ENCODE peak calls at places on chromosomes 2 and 18, in four cellular contexts. G, V, C and T are unnamed samples.

GRCh38 chr2:30272761-30273573 is 41.6 kb downstream of the LBH start:
- DNase-seq in G (no peak), V (no peak), C (no peak), T (no peak)

GRCh38 chr2:127649100-127649611 is 3.2 kb downstream of the GPR17 start:
- DNase-seq in G (no peak), V (no peak), C (no peak), T (no peak)

GRCh38 chr2:118705032-118705431 is 142.4 kb downstream of the EN1 start:
- DNase-seq in G (no peak), V (no peak), C (no peak), T (no peak)

GRCh38 chr2:111694690-111695089 is 189.3 kb downstream of the ANAPC1 start:
- DNase-seq in G (no peak), V (no peak), C (no peak), T (no peak)

GRCh38 chr2:12070581-12070980 is 324.1 kb downstream of the LPIN1 start:
- DNase-seq in G (no peak), V (no peak), C (no peak), T (no peak)

GRCh38 chr2:63344575-63345284 is 243.5 kb downstream of the WDPCP start:
- DNase-seq in G (no peak), V (no peak), C (no peak), T (peak)

GRCh38 chr2:27721884-27722485 is 49.5 kb upstream of the MRPL33 start:
- DNase-seq in G (no peak), V (no peak), C (no peak), T (no peak)

GRCh38 chr2:204260162-204260877 is 285.0 kb upstream of the PARD3B start:
- DNase-seq in G (peak), V (peak), C (peak), T (no peak)

GRCh38 chr2:218896501-218897393 is 16.1 kb downstream of the WNT10A start:
- DNase-seq in G (no peak), V (peak), C (peak), T (peak)

GRCh38 chr18:76121049-76121448 is 374.0 kb downstream of the ZNF516 start:
- DNase-seq in G (no peak), V (no peak), C (no peak), T (no peak)
- TF ChIP-seq EGR1 in G (no peak), V (no peak), C (no peak), T (no peak)

DNA sequence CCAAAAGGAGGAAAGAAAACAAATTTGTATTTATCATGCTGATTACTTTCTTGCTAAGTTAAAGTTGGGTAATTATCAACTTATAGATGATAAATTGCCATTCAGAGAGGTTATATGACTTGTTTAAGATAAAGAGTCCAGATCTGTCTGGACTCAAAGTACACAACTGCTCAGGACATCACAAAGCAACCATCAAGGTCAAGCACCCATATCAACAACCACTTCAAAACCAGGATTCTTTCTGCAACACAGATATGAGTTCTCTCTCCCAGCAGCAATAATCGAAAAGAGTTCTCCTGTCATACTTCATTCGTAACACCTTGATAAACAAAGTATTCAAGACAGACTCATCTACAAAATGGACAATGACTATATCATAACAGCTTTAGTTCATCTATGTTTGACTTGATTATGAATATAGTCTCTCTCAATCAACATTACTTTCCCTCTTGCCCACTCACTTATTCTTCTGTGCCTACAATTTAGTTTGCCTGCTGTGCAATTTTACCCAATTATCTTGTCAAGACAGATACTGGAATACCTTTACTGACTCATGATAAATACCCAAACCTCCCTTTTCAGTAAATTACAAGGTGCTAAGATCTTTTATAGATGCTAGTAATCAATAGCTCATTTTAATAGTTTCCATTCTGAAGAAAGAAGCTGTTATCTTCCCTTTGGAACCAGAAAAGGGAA is 281.8 kb downstream of the NBAS start:
- DNase-seq in G (no peak), V (no peak), C (no peak), T (no peak)
- TF ChIP-seq EGR1 in G (no peak), V (no peak), C (no peak), T (no peak)

GRCh38 chr2:122639721-122640120 is 884.3 kb downstream of the TSN start:
- DNase-seq in G (no peak), V (no peak), C (no peak), T (no peak)

GRCh38 chr2:122634920-122635319 is 879.5 kb downstream of the TSN start:
- DNase-seq in G (no peak), V (no peak), C (no peak), T (no peak)

GRCh38 chr2:122635649-122636496 is 880.4 kb downstream of the TSN start:
- DNase-seq in G (no peak), V (no peak), C (no peak), T (no peak)

GRCh38 chr2:122643725-122644329 is 888.4 kb downstream of the TSN start:
- DNase-seq in G (no peak), V (no peak), C (no peak), T (no peak)

DNA sequence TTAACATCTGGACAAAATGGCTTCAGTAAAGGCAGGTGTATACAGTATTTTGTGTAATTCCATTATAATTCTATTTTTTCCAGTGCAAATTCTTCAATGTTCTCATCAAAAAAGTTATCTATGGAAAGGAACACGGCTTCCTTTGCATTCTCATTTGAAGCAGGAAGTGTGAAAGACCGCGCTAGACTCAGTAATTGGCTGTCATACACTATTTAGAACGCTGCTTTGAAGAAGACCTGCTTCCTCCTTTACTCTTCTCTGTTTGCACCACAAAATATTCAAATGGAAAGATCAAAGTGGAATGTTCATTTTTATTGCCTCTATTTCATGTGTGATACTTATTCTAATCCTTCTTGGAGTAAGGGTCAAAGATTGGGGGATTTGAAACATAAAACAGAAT is 883.7 kb downstream of the TSN start:
- DNase-seq in G (no peak), V (no peak), C (no peak), T (no peak)
- TF ChIP-seq EGR1 in G (no peak), V (no peak), C (no peak), T (no peak)

GRCh38 chr2:233460726-233461431 is 105.7 kb downstream of the USP40 start:
- DNase-seq in G (no peak), V (no peak), C (no peak), T (no peak)
- TF ChIP-seq EGR1 in G (no peak), V (no peak), C (no peak), T (no peak)

GRCh38 chr2:162688403-162688802 is 150.2 kb downstream of the KCNH7 start:
- DNase-seq in G (no peak), V (no peak), C (no peak), T (no peak)

DNA sequence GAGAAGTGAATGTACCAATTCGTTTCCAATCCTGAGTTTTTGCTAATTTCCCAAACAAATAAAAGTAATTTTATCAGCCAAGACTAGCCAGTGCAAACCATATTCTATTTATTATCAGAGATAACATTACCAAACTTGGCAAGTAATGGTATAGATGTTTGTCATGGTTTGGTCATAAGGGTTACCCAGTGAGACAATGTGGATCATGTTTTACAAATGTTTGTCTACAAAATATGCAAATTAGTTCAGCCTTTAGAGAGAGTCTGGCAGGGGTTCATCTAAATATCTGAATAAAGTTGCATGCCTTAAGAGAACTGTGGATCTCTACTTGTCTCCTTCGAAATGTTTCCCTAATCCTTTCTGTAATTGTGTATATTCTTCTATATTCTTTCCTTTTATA is 152.2 kb downstream of the KCNH7 start:
- DNase-seq in G (no peak), V (no peak), C (no peak), T (no peak)
- TF ChIP-seq EGR1 in G (no peak), V (no peak), C (no peak), T (no peak)

GRCh38 chr2:9334722-9335121 is 88.6 kb downstream of the ITGB1BP1 start:
- DNase-seq in G (no peak), V (no peak), C (no peak), T (no peak)

GRCh38 chr2:9336534-9337354 is 86.6 kb downstream of the ITGB1BP1 start:
- DNase-seq in G (no peak), V (peak), C (no peak), T (no peak)

GRCh38 chr2:9335322-9335754 is 88.0 kb downstream of the ITGB1BP1 start:
- DNase-seq in G (no peak), V (no peak), C (no peak), T (no peak)

GRCh38 chr2:9336209-9336533 is 87.2 kb downstream of the ITGB1BP1 start:
- DNase-seq in G (no peak), V (no peak), C (no peak), T (peak)

DNA sequence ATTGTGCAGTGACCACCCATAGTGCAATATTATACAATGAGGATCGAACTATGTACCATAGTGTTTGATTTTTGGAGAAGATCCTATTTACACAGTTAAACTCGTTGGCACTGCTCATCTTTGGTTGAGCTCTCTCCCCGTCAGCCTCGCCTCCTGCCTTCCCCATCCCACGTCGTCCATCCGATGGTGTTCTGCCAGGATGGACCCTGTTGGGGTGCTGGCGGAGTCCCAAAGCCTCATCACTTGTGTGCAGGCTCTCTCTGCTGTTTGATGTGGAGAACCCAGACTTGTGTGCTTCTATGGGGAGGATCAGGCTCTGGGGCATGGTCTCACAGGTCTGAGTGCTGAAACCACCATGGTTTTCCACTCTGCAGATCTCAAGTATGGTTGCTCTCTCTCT is 85.4 kb downstream of the ITGB1BP1 start:
- DNase-seq in G (no peak), V (no peak), C (no peak), T (no peak)
- TF ChIP-seq EGR1 in G (no peak), V (no peak), C (no peak), T (no peak)

DNA sequence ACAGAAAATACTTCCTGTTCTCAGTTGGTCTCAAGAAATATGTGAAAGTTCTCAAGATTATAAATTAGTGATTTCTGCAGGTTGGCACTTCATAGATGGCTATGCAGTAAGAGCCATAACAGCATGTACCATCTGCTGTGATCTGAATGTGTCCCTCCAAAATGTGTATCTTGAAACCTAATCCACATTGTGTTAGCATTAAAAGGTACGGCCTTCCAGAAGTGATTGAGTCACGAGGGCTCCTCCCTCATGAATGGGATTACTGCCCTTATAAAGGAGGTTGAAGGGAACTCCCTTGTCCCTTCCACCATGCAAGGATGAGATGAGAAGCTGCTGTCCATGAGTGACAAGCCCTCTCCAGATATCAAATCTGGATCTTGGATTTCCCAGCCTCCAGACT is 45.0 kb downstream of the METTL4 start:
- DNase-seq in G (no peak), V (no peak), C (no peak), T (no peak)
- TF ChIP-seq EGR1 in G (no peak), V (no peak), C (no peak), T (no peak)

DNA sequence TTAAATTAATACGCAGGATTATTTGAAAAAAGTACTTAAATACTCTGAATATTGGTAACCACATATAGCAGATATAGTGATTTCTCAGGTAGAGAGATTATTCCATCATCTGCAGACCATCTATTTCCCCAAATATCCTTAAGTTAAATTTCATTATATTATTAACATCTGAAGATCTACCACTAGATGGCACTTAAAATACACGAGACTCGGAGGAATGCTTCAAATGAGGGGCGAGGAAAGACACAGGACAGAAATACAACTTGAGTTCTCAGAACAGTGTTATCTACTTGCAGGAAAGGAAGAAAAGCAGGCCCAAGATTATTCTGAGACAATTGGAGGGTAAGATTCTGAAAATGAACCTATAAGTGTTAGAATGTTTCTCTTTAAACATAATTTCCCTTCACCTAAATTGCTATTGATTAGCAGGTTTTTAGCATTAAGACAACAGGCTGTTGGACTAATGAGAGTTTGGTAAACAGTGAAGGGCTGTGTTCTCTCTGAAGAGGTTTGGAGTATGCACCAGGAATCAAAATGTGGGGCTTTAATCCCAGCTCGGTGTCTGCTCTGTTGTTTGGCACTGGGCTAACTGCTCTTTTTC is 76.9 kb upstream of the GCFC2 start:
- DNase-seq in G (peak), V (peak), C (no peak), T (no peak)
- TF ChIP-seq EGR1 in G (no peak), V (no peak), C (no peak), T (no peak)